ENCODE peak calls at places on chromosomes 13 and 19, in four cellular contexts. P is HCT116, Z is K562, M is GM12878. N is an unnamed sample.

GRCh38 chr13:101876951-101877350 is 424.5 kb downstream of the ITGBL1 start:
- DNase-seq in P (no peak), Z (no peak), M (no peak), N (no peak)

GRCh38 chr19:50870417-50871089 is 2.7 kb upstream of the KLK2 start:
- DNase-seq in P (no peak), Z (peak), M (no peak), N (peak)

GRCh38 chr19:40614595-40615411 is 13.6 kb downstream of the LTBP4 start:
- DNase-seq in P (peak), Z (peak), M (peak), N (peak)

GRCh38 chr19:5130371-5131030 is 161.6 kb downstream of the KDM4B start:
- DNase-seq in P (no peak), Z (no peak), M (peak), N (no peak)

GRCh38 chr19:36847968-36848367 is 2.7 kb upstream of the ZNF345 start:
- DNase-seq in P (no peak), Z (no peak), M (peak), N (no peak)

GRCh38 chr19:40348961-40349507 is 539 bp downstream of the PLD3 start:
- DNase-seq in P (peak), Z (peak), M (no peak), N (no peak)

GRCh38 chr19:42563352-42564210 is 31.1 kb downstream of the CEACAM8 start:
- DNase-seq in P (peak), Z (peak), M (no peak), N (no peak)

GRCh38 chr13:44557986-44558385 is 18.1 kb downstream of the TSC22D1 start:
- DNase-seq in P (no peak), Z (no peak), M (no peak), N (no peak)

GRCh38 chr13:39618546-39618945 is 15.6 kb upstream of the LHFPL6 start:
- DNase-seq in P (no peak), Z (no peak), M (no peak), N (no peak)

GRCh38 chr19:3236272-3236671 is 11.8 kb downstream of the CELF5 start:
- DNase-seq in P (no peak), Z (no peak), M (no peak), N (no peak)

GRCh38 chr13:28034256-28034655 is 45.8 kb upstream of the URAD start:
- DNase-seq in P (no peak), Z (no peak), M (no peak), N (no peak)

GRCh38 chr19:11479470-11480080 is 1.3 kb downstream of the ELAVL3 start:
- DNase-seq in P (no peak), Z (peak), M (no peak), N (peak)

GRCh38 chr13:44396963-44397580 is 23.4 kb downstream of the SERP2 start:
- DNase-seq in P (no peak), Z (peak), M (no peak), N (no peak)

GRCh38 chr19:3548594-3548993 is 8.8 kb downstream of the MFSD12 start:
- DNase-seq in P (no peak), Z (no peak), M (no peak), N (no peak)

GRCh38 chr13:51001335-51001734 is 91.7 kb downstream of the RNASEH2B start:
- DNase-seq in P (no peak), Z (no peak), M (no peak), N (no peak)

DNA sequence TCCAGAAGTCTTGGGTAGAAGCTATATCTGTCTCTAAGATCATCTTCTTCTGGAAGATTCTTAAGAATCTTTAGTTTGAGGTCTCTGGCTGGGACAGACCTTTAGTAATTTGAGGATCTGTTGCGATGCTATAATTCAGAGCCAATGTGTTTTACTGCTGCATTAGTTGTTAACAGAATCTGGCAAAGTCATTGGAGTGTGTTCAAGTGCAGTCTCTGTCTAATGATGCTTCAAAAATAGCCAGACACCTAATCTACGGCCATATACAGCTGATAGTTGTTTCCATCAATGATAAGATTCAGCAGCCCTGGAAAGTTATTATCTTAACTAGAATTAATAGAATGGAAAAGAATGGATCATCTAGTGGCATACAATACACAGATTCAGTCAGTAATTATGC is 72.6 kb downstream of the CDK8 start:
- DNase-seq in P (no peak), Z (no peak), M (no peak), N (no peak)
- TF ChIP-seq EGR1 in P (no peak), Z (no peak), M (no peak), N (no peak)

DNA sequence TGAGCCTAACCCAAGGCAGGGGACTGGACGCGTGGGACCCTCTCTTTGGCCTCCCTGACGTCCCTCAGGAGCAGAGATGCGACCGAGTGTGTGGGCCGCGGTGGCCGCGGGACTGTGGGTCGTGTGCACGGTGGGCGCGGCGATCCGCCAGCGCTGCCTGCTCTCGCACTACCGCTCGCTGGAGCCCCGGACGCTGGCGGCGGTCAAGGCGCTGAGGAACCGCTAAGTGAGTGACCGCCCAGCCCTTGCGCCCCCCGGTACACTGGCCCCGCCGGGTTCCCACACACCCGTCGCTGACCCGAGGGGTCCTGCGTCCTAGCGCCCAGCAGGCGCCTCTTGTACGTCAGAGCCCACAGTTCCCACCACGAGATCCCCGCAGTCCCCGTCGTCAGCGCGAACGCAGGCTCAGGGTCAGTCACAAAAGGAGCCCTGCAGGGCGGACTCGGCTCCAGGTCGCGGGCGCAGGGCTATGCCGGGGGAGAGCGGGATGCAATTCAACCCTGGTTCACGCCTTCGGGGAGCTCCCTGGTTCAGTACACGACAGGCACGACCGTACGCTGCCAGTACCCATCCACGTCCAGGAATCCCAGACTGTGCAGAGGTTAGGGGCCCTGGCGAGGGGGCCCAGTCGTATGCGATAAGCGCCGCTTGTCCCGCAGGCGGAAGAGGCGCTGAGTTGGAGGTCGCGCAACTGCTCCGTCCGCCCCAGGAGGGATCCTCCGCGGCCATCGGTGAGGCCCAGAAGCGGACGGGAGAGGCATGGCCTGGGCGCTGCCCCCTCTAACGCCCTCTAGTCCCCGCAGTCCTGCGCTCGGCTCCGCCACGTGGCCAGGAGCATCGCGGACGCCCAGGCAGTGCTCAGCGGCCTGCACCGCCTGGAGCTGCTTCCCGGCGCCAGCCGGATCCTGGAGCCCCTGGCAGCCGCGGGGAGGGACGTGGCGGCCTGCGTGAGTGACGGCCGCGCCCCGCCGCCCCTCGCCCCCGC is 3.6 kb upstream of the IFNL2 start:
- DNase-seq in P (no peak), Z (no peak), M (no peak), N (no peak)
- TF ChIP-seq EGR1 in P (no peak), Z (no peak), M (no peak), N (no peak)

GRCh38 chr19:2053601-2054389 is 2.8 kb upstream of the MKNK2 start:
- DNase-seq in P (no peak), Z (no peak), M (no peak), N (no peak)

GRCh38 chr19:2050349-2050990 is 574 bp downstream of the MKNK2 start:
- DNase-seq in P (no peak), Z (peak), M (no peak), N (no peak)

GRCh38 chr19:2050991-2051770 is at the start of gene MKNK2:
- DNase-seq in P (no peak), Z (peak), M (no peak), N (peak)

GRCh38 chr19:2049741-2050348 is 1.2 kb downstream of the MKNK2 start:
- DNase-seq in P (no peak), Z (peak), M (no peak), N (no peak)

GRCh38 chr19:2051771-2052704 is 994 bp upstream of the MKNK2 start:
- DNase-seq in P (no peak), Z (no peak), M (peak), N (no peak)
- TF ChIP-seq EGR1 in P (no peak), Z (no peak), M (no peak), N (no peak)

GRCh38 chr13:91347996-91348905 is 764 bp downstream of the MIR17HG start:
- DNase-seq in P (no peak), Z (peak), M (no peak), N (no peak)
- TF ChIP-seq EGR1 in P (peak), Z (no peak), M (peak), N (no peak)

GRCh38 chr13:30125422-30126073 is 181.8 kb downstream of the KATNAL1 start:
- DNase-seq in P (no peak), Z (no peak), M (no peak), N (no peak)
- TF ChIP-seq EGR1 in P (no peak), Z (no peak), M (no peak), N (no peak)

GRCh38 chr13:80340643-80341097 is 256 bp downstream of the SPRY2 start:
- DNase-seq in P (no peak), Z (no peak), M (no peak), N (no peak)
- TF ChIP-seq EGR1 in P (no peak), Z (no peak), M (no peak), N (no peak)

GRCh38 chr19:16888629-16889371 is at the start of gene F2RL3:
- DNase-seq in P (no peak), Z (peak), M (no peak), N (no peak)
- TF ChIP-seq EGR1 in P (no peak), Z (peak), M (no peak), N (no peak)

GRCh38 chr19:49141352-49141751 is 13.8 kb downstream of the HRC start:
- DNase-seq in P (no peak), Z (no peak), M (no peak), N (no peak)

GRCh38 chr19:49147923-49148682 is 7.1 kb downstream of the HRC start:
- DNase-seq in P (no peak), Z (peak), M (no peak), N (no peak)

GRCh38 chr19:49140951-49141350 is 14.2 kb downstream of the HRC start:
- DNase-seq in P (no peak), Z (no peak), M (no peak), N (no peak)

GRCh38 chr19:49145485-49146407 is 9.4 kb downstream of the HRC start:
- DNase-seq in P (peak), Z (peak), M (peak), N (peak)

GRCh38 chr19:49142866-49143335 is 12.3 kb downstream of the HRC start:
- DNase-seq in P (no peak), Z (peak), M (no peak), N (no peak)
- TF ChIP-seq EGR1 in P (no peak), Z (no peak), M (no peak), N (no peak)

DNA sequence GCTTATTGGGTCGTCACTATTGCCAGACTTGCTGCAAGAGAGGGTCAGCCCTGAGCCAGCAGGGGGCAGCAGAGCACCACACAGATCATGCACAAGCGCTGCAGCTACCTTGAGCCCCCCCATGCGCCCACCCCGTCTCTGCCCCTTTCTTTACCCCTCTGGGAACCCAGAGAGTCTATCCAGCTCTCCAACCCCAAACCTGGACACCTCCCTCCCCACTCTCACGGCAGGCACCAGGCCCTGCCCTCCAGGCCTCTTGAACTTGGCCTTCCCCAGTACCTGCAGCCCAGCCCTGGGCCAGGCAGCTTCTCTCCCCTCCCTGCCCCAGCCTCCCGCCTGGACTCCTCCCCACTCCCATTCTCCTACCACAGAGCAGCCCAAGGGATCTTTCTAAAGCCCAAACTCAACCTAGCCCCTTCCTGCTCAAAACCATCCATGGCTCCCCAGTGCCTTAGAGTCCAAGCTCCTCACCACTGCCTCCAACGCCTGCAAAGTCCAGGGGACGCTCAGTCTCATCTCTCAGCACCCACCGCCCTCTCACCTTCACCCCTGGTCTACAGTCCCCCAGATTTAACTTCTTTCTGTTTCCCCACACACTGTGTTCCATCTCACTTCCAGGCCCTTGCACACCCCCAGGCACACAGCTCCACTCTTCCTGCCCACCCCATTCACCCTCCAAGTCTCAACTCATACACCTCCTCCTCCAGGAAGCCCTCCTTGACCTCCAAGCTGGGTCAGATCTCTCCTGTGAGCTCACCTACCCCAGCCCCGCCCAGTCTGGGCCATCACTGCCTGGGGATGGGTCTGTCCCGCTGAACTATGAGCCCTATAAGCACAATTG is 9.4 kb upstream of the CEACAM16 start:
- DNase-seq in P (peak), Z (peak), M (no peak), N (peak)
- TF ChIP-seq EGR1 in P (no peak), Z (no peak), M (no peak), N (no peak)

N was measured in H1.